ENCODE peak calls at places on chromosomes 7 and 10, in ten cellular contexts. R is spleen, N is stomach, E is breast epithelium, H is GM12891, M is SK-N-MC, X is GM23338, V is suprapubic skin, G is transverse colon, Y is sigmoid colon. Q is an unnamed sample.

GRCh38 chr10:79376751-79377556 is 29.7 kb downstream of the PPIF start:
- DNase-seq in R (peak), G (no peak), E (no peak), V (peak), Y (peak), H (no peak), X (no peak), N (no peak), M (no peak), Q (no peak)

GRCh38 chr10:128147669-128148068 is 21.4 kb upstream of the MKI67 start:
- DNase-seq in G (no peak), X (no peak), Y (no peak), V (no peak), E (no peak), N (no peak), M (peak), R (no peak), H (no peak), Q (no peak)

GRCh38 chr7:87875151-87876039 is 765 bp downstream of the SLC25A40 start:
- DNase-seq in M (no peak), Y (peak), E (no peak), G (peak), X (peak), V (no peak), H (peak), R (peak), N (no peak), Q (no peak)

GRCh38 chr10:59560161-59560560 is 149.5 kb downstream of the SLC16A9 start:
- DNase-seq in M (no peak), G (no peak), N (no peak), R (no peak), X (no peak), Y (no peak), V (no peak), H (no peak), E (no peak), Q (no peak)

GRCh38 chr7:38524786-38525185 is 106.4 kb downstream of the AMPH start:
- DNase-seq in E (no peak), R (no peak), X (no peak), M (no peak), N (no peak), Y (no peak), H (no peak), G (no peak), V (no peak), Q (no peak)

GRCh38 chr7:103637080-103637479 is 191.1 kb upstream of the SLC26A5 start:
- DNase-seq in E (no peak), M (no peak), Y (no peak), V (no peak), X (no peak), G (no peak), N (no peak), H (no peak), R (no peak), Q (no peak)

GRCh38 chr10:8402469-8403074 is 348.1 kb downstream of the GATA3 start:
- DNase-seq in E (no peak), G (no peak), X (no peak), M (no peak), R (no peak), N (no peak), V (no peak), H (no peak), Y (no peak), Q (no peak)

GRCh38 chr10:101106351-101106750 is 24.7 kb upstream of the TLX1 start:
- DNase-seq in V (no peak), G (no peak), R (no peak), X (no peak), M (no peak), Y (no peak), E (no peak), N (no peak), H (no peak), Q (no peak)

GRCh38 chr7:115224923-115225322 is 303.0 kb downstream of the MDFIC start:
- DNase-seq in M (no peak), V (no peak), E (no peak), N (no peak), H (no peak), R (no peak), G (no peak), X (no peak), Y (no peak), Q (no peak)

GRCh38 chr10:45526309-45526708 is 146.3 kb downstream of the ZFAND4 start:
- DNase-seq in M (no peak), G (no peak), H (no peak), V (no peak), X (no peak), R (no peak), Y (no peak), E (no peak), N (no peak), Q (no peak)

GRCh38 chr10:100823194-100823593 is 77.8 kb downstream of the PAX2 start:
- DNase-seq in H (no peak), Y (no peak), X (no peak), E (no peak), R (no peak), N (no peak), V (no peak), G (no peak), M (no peak), Q (no peak)

GRCh38 chr7:101362334-101363195 is at the start of gene COL26A1:
- DNase-seq in Y (no peak), E (no peak), G (peak), X (peak), H (peak), N (peak), V (no peak), M (no peak), R (peak), Q (no peak)

GRCh38 chr7:54541941-54542618 is at the start of gene VSTM2A:
- DNase-seq in M (no peak), Y (no peak), N (no peak), X (peak), G (no peak), V (no peak), R (peak), E (no peak), H (no peak), Q (no peak)

GRCh38 chr7:50728184-50728583 is 54.5 kb downstream of the GRB10 start:
- DNase-seq in V (no peak), G (no peak), N (no peak), X (no peak), R (no peak), E (no peak), Y (no peak), M (no peak), H (no peak), Q (no peak)

GRCh38 chr7:150442811-150443210 is 7.6 kb upstream of the GIMAP8 start:
- DNase-seq in X (no peak), E (no peak), G (no peak), H (no peak), M (no peak), N (no peak), R (no peak), V (no peak), Y (no peak), Q (no peak)

GRCh38 chr7:117564080-117564479 is 84.3 kb downstream of the CFTR start:
- DNase-seq in X (no peak), N (no peak), M (no peak), Y (no peak), R (no peak), G (no peak), V (no peak), E (no peak), H (no peak), Q (no peak)

GRCh38 chr7:120052884-120053382 is 220.0 kb upstream of the KCND2 start:
- DNase-seq in X (no peak), V (no peak), G (peak), Y (peak), M (no peak), R (no peak), E (no peak), N (no peak), H (no peak), Q (no peak)

GRCh38 chr10:22464966-22465627 is 119.8 kb downstream of the SPAG6 start:
- DNase-seq in V (no peak), H (no peak), R (no peak), G (no peak), E (no peak), Y (no peak), N (no peak), M (no peak), X (no peak), Q (no peak)
- TF ChIP-seq POLR2AphosphoS5 in V (no peak), H (no peak), R (no peak), G (no peak), E (no peak), Y (no peak), N (no peak), M (no peak), X (no peak), Q (no peak)

GRCh38 chr7:44306608-44307007 is 18.8 kb downstream of the CAMK2B start:
- DNase-seq in H (no peak), N (peak), V (no peak), E (no peak), Y (no peak), R (no peak), G (no peak), X (no peak), M (no peak), Q (no peak)
- TF ChIP-seq POLR2AphosphoS5 in H (no peak), N (no peak), V (no peak), E (no peak), Y (no peak), R (no peak), G (no peak), X (no peak), M (no peak), Q (no peak)

GRCh38 chr7:157348548-157348947 is 11.7 kb downstream of the DNAJB6 start:
- DNase-seq in R (no peak), G (no peak), M (no peak), Y (no peak), X (no peak), E (no peak), N (no peak), V (no peak), H (no peak), Q (no peak)

GRCh38 chr7:157352506-157352905 is 15.7 kb downstream of the DNAJB6 start:
- DNase-seq in R (no peak), G (no peak), Y (peak), X (no peak), N (no peak), V (no peak), H (no peak), M (no peak), E (no peak), Q (no peak)

DNA sequence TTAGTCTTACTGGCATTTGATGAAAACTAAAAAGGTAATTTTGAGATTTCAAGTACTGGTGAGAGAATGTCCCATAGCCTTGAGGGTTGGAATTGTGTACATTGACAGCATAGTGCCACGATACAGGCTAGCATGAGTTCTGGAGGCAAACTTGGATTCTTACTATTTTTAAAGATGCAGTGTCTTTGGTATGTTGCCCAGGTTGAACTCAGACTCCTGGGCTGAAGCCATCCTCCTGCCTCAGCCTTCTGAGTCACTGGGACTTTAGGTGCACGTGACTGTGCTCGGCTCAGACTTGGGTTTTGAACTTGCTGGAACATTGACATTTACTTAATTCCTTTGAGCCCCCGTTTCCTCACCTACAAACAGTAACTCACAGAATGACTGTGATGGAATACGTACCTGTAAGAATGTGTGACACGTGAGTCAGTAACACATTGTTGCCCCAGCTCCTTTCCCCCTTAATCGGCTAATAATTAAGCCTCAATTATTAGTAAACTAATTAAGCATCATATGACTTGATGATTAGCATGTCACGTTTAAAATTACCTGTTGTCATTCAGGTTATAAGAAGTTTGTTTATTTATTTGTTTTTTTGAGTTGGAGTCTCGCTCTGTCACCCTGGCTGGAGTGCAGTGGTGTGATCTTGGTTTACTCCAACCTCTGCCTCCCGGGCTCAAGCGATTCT is 10.6 kb downstream of the DNAJB6 start:
- DNase-seq in E (no peak), H (no peak), R (no peak), M (no peak), X (no peak), Y (peak), G (peak), N (no peak), V (no peak), Q (no peak)
- TF ChIP-seq POLR2AphosphoS5 in E (peak), H (no peak), R (no peak), M (no peak), X (no peak), Y (peak), G (no peak), N (no peak), V (no peak), Q (no peak)

GRCh38 chr10:61992683-61993629 is 91.5 kb downstream of the ARID5B start:
- DNase-seq in M (peak), V (peak), G (peak), R (no peak), N (peak), Y (peak), H (no peak), E (no peak), X (no peak), Q (no peak)
- TF ChIP-seq POLR2AphosphoS5 in M (no peak), V (peak), G (peak), R (no peak), N (peak), Y (peak), H (no peak), E (no peak), X (no peak), Q (no peak)

GRCh38 chr10:69456880-69457693 is 5.8 kb downstream of the TSPAN15 start:
- DNase-seq in G (no peak), X (no peak), M (no peak), H (no peak), E (no peak), R (peak), N (no peak), V (no peak), Y (peak), Q (no peak)

GRCh38 chr10:69459101-69459805 is 8.0 kb downstream of the TSPAN15 start:
- DNase-seq in R (peak), V (no peak), G (peak), N (no peak), M (no peak), X (no peak), E (no peak), H (no peak), Y (no peak), Q (no peak)

GRCh38 chr10:69459893-69460575 is 8.8 kb downstream of the TSPAN15 start:
- DNase-seq in V (no peak), M (no peak), R (peak), E (no peak), G (no peak), N (peak), X (no peak), H (no peak), Y (no peak), Q (no peak)

GRCh38 chr10:69457771-69458237 is 6.5 kb downstream of the TSPAN15 start:
- DNase-seq in Y (peak), R (peak), V (no peak), N (no peak), G (no peak), E (no peak), M (no peak), H (no peak), X (no peak), Q (no peak)

DNA sequence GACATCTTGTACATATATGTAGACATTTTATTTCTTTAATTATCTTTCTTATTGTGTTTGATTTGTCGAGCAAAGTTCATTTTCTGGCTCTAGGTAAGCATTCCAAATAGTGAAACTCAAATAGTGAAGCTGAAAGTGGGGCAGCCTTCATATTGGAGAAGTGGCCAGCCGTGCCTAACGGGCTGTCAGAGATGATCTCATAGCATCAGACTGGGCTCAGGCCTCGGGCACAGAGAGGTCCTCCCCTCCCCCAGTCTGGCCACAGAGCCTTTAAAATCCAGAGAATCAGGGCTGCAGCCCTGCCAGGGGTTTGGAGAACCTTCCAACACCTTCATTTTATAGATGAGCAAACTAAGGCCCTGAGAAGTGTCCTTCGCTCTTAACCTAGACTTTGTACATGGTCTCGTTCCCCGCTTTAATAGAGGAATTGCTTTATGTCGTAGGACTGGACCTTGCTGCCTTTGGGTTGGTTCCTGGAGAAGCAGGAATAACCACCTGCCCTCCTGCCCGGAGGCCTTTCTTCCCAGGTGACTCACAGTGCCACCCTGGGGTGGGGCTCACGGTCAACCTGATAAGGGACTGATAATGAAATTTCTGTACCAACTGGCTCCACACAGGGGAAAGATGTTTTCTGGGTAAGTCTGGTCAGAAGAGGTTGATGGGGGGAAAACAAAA is 7.3 kb downstream of the TSPAN15 start:
- DNase-seq in R (peak), X (no peak), V (no peak), N (peak), M (no peak), H (no peak), Y (peak), G (peak), E (no peak), Q (no peak)
- TF ChIP-seq POLR2AphosphoS5 in R (no peak), X (no peak), V (no peak), N (peak), M (no peak), H (no peak), Y (no peak), G (peak), E (no peak), Q (no peak)

GRCh38 chr7:91295571-91295970 is 31.3 kb downstream of the FZD1 start:
- DNase-seq in Y (no peak), R (no peak), G (no peak), X (no peak), N (no peak), M (no peak), H (no peak), E (no peak), V (no peak), Q (no peak)

GRCh38 chr7:91302794-91303193 is 38.6 kb downstream of the FZD1 start:
- DNase-seq in H (no peak), G (no peak), Y (no peak), M (no peak), E (no peak), N (no peak), X (no peak), V (no peak), R (no peak), Q (no peak)

DNA sequence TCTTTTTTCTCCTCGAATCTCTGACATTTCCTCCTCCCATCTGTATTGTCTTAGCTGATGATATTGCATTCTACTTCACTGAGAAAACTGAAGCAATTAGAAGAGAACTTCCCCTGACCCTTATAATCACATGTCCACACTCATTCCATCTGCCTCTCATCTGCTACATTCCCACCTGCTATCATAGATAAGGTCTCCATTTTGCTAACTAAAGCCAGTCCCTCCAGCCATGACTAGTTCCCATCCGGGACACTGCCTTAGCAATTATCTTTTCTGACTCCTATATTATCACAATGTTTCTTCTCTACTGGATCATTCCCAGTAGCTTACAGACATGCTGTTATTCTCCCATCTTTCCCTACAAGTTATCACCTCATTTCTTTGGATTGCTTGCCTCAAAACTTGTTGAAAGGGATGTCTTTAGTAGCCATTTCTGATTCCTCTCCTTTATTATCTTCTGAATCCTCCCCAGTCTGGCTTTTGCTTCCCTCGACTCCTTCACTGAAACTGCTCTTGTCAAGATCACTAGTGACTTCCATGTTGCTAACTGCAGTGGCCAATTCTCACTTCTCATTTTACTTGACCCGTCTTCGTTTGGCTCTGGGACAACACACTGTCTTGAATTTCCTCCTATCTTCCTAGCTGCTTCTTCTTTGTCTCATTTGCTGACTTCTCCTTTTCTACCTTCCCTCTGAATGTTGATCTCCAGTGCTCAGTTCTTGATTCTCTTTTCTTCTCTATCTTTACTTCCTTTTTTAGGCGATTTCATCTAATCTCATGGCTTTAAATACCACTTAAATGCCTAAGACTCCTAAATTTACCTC is 35.9 kb downstream of the FZD1 start:
- DNase-seq in R (no peak), V (no peak), X (no peak), N (no peak), G (no peak), Y (no peak), E (no peak), M (no peak), H (no peak), Q (no peak)
- TF ChIP-seq POLR2AphosphoS5 in R (no peak), V (no peak), X (no peak), N (no peak), G (no peak), Y (no peak), E (no peak), M (no peak), H (no peak), Q (no peak)

GRCh38 chr7:131012477-131013031 is 278.5 kb upstream of the KLF14 start:
- DNase-seq in M (no peak), X (no peak), Y (no peak), V (no peak), N (no peak), R (no peak), G (no peak), H (no peak), E (no peak), Q (no peak)
- TF ChIP-seq POLR2AphosphoS5 in M (no peak), X (no peak), Y (no peak), V (no peak), N (no peak), R (no peak), G (no peak), H (peak), E (no peak), Q (no peak)